ENCODE peak calls at places on chromosomes 2 and 18, in six cellular contexts. D, W, B, Y, M and H are unnamed samples.
A peak's percentile ranks its signal among the peaks of the same experiment; 100 is the strongest.

GRCh38 chr2:226981731-226982373 is 146.0 kb downstream of the RHBDD1 start:
- DNase-seq in D (no peak), W (no peak), B (no peak), Y (no peak), M (no peak), H (no peak)

GRCh38 chr2:169131587-169132512 is 62.5 kb downstream of the DHRS9 start:
- DNase-seq in D (peak; percentile 84), W (no peak), B (peak; percentile 55), Y (peak; percentile 26), M (no peak), H (peak; percentile 16)

GRCh38 chr18:23021625-23022024 is 88.5 kb downstream of the RBBP8 start:
- DNase-seq in D (no peak), W (no peak), B (no peak), Y (no peak), M (no peak), H (no peak)

GRCh38 chr2:231672617-231673347 is 35.5 kb upstream of the PTMA start:
- DNase-seq in D (peak; percentile 40), W (no peak), B (peak; percentile 89), Y (no peak), M (no peak), H (no peak)

GRCh38 chr2:169294001-169294675 is 68.2 kb downstream of the LRP2 start:
- DNase-seq in D (no peak), W (no peak), B (no peak), Y (no peak), M (no peak), H (no peak)

GRCh38 chr2:201257381-201257940 is 2.9 kb upstream of the CASP8 start:
- DNase-seq in D (no peak), W (no peak), B (no peak), Y (no peak), M (no peak), H (peak; percentile 90)

GRCh38 chr2:233457356-233457755 is 103.1 kb downstream of the DGKD start:
- DNase-seq in D (no peak), W (no peak), B (no peak), Y (no peak), M (no peak), H (no peak)

GRCh38 chr2:54097124-54097523 is 18.3 kb upstream of the ACYP2 start:
- DNase-seq in D (no peak), W (no peak), B (no peak), Y (no peak), M (no peak), H (no peak)

GRCh38 chr18:47150824-47151366 is 595 bp upstream of the HDHD2 start:
- DNase-seq in D (no peak), W (no peak), B (no peak), Y (no peak), M (no peak), H (peak; percentile 11)

GRCh38 chr2:18791172-18791797 is 201.9 kb upstream of the NT5C1B start:
- DNase-seq in D (peak; percentile 68), W (no peak), B (no peak), Y (no peak), M (no peak), H (no peak)

GRCh38 chr2:235287369-235287722 is 206.5 kb upstream of the AGAP1 start:
- DNase-seq in D (peak; percentile 28), W (no peak), B (no peak), Y (no peak), M (no peak), H (no peak)

GRCh38 chr2:109438773-109439191 is 175.0 kb downstream of the SEPTIN10 start:
- DNase-seq in D (peak; percentile 81), W (no peak), B (peak; percentile 12), Y (no peak), M (peak; percentile 94), H (no peak)

GRCh38 chr2:26640331-26640745 is 828 bp downstream of the CIB4 start:
- DNase-seq in D (peak; percentile 75), W (no peak), B (no peak), Y (peak; percentile 28), M (peak; percentile 40), H (no peak)

GRCh38 chr18:9914334-9914583 is 443 bp downstream of the VAPA start:
- DNase-seq in D (no peak), W (no peak), B (no peak), Y (no peak), M (no peak), H (no peak)

GRCh38 chr2:173350383-173350782 is 4.3 kb upstream of the CDCA7 start:
- DNase-seq in D (no peak), W (no peak), B (no peak), Y (no peak), M (no peak), H (no peak)

GRCh38 chr18:58541137-58541788 is 87.6 kb downstream of the ALPK2 start:
- DNase-seq in D (peak; percentile 44), W (no peak), B (peak; percentile 67), Y (peak; percentile 8), M (no peak), H (no peak)

GRCh38 chr2:120832296-120833070 is 96.8 kb downstream of the GLI2 start:
- DNase-seq in D (no peak), W (no peak), B (no peak), Y (no peak), M (peak; percentile 59), H (no peak)

GRCh38 chr2:71466301-71467179 is 13.2 kb downstream of the DYSF start:
- DNase-seq in D (peak; percentile 48), W (no peak), B (peak; percentile 41), Y (no peak), M (no peak), H (no peak)